ENCODE peak calls at places on chromosomes 13 and 19, in nine cellular contexts. M, E, R, P, X, V, L, F and T are unnamed samples.

GRCh38 chr13:106513608-106514007 is 21.9 kb downstream of the EFNB2 start:
- DNase-seq in M (no peak), L (no peak), E (no peak), P (no peak), V (no peak), X (no peak), R (no peak), F (peak; percentile 5), T (no peak)

GRCh38 chr19:36115453-36116343 is at the start of gene TBCB:
- DNase-seq in R (no peak), V (peak; percentile 83), X (peak; percentile 88), F (no peak), E (peak; percentile 80), L (peak; percentile 93), P (no peak), M (peak; percentile 53), T (peak; percentile 25)

GRCh38 chr19:1841209-1841924 is 6.9 kb downstream of the REXO1 start:
- DNase-seq in E (no peak), P (no peak), M (no peak), R (no peak), F (no peak), V (no peak), L (no peak), X (no peak), T (no peak)

GRCh38 chr13:75489502-75490263 is 7.7 kb upstream of the TBC1D4 start:
- DNase-seq in M (no peak), X (no peak), E (no peak), L (peak; percentile 43), V (no peak), P (no peak), F (no peak), R (no peak), T (peak; percentile 81)

GRCh38 chr19:4403005-4403761 is 743 bp downstream of the CHAF1A start:
- DNase-seq in V (no peak), P (no peak), F (no peak), L (peak; percentile 34), E (no peak), R (no peak), M (no peak), X (no peak), T (no peak)

GRCh38 chr19:51552996-51553725 is 17.9 kb upstream of the ZNF175 start:
- DNase-seq in L (peak; percentile 63), R (no peak), E (no peak), X (peak; percentile 91), F (no peak), M (peak; percentile 66), P (no peak), V (peak; percentile 49), T (peak; percentile 55)

GRCh38 chr13:91406619-91407018 is 8.2 kb downstream of the GPC5 start:
- DNase-seq in M (no peak), R (no peak), L (no peak), X (peak; percentile 55), P (no peak), F (no peak), V (no peak), E (no peak), T (peak; percentile 19)

GRCh38 chr19:1357695-1358094 is 26.0 kb upstream of the NDUFS7 start:
- DNase-seq in M (no peak), E (no peak), L (no peak), R (no peak), V (no peak), F (no peak), P (no peak), X (no peak), T (no peak)

GRCh38 chr13:74771964-74772363 is 637.8 kb upstream of the KLF12 start:
- DNase-seq in F (no peak), R (no peak), E (no peak), L (no peak), M (no peak), X (no peak), P (no peak), V (no peak), T (peak; percentile 92)

GRCh38 chr19:5293607-5294089 is 47.0 kb downstream of the PTPRS start:
- DNase-seq in X (peak; percentile 90), M (peak; percentile 90), F (peak; percentile 28), L (no peak), P (no peak), V (no peak), E (no peak), R (no peak), T (no peak)

GRCh38 chr19:39919976-39920375 is 14.5 kb downstream of the FCGBP start:
- DNase-seq in M (no peak), F (no peak), E (no peak), L (peak; percentile 17), X (no peak), V (no peak), R (no peak), P (no peak), T (no peak)

GRCh38 chr13:32233062-32233461 is 82.1 kb downstream of the ZAR1L start:
- DNase-seq in L (no peak), F (no peak), E (no peak), V (no peak), X (no peak), P (no peak), M (no peak), R (no peak), T (no peak)

GRCh38 chr19:17796013-17796837 is 1.3 kb downstream of the B3GNT3 start:
- DNase-seq in R (no peak), P (no peak), E (no peak), V (no peak), M (no peak), X (no peak), L (peak; percentile 92), F (no peak), T (no peak)

GRCh38 chr19:38723606-38724379 is 20.5 kb downstream of the CAPN12 start:
- DNase-seq in L (no peak), E (no peak), M (no peak), V (no peak), R (no peak), F (no peak), X (no peak), P (no peak), T (no peak)